ENCODE peak calls at places on chromosome 11, in six cellular contexts. K, H, F, D, L and Q are unnamed samples. For H3K4me1, the result is how much of the 10 kb centered on the place peaks cover.

GRCh38 chr11:59556883-59557205 is 45.5 kb downstream of the OR4D9 start:
- DNase-seq in K (no peak), H (peak), F (peak), D (no peak), L (no peak), Q (no peak)

GRCh38 chr11:75325713-75326438 is 25.6 kb downstream of the ARRB1 start:
- DNase-seq in K (peak), H (no peak), F (no peak), D (no peak), L (no peak), Q (peak)

GRCh38 chr11:73795925-73796632 is 8.4 kb downstream of the MRPL48 start:
- DNase-seq in K (no peak), H (peak), F (no peak), D (peak), L (no peak), Q (no peak)

GRCh38 chr11:95429376-95429907 is 198.4 kb upstream of the SESN3 start:
- DNase-seq in K (no peak), H (no peak), F (no peak), D (no peak), L (no peak), Q (no peak)

GRCh38 chr11:69230856-69231425 is 63.0 kb upstream of the MYEOV start:
- DNase-seq in K (no peak), H (no peak), F (no peak), D (no peak), L (no peak), Q (no peak)

GRCh38 chr11:8038393-8038792 is 42.6 kb upstream of the TUB start:
- DNase-seq in K (no peak), H (no peak), F (no peak), D (peak), L (no peak), Q (no peak)

GRCh38 chr11:102495161-102496042 is 35.1 kb downstream of the MMP7 start:
- DNase-seq in K (peak), H (peak), F (peak), D (peak), L (peak), Q (peak)

GRCh38 chr11:65452806-65453490 is 30.4 kb downstream of the NEAT1 start:
- DNase-seq in K (no peak), H (peak), F (no peak), D (no peak), L (no peak), Q (peak)

DNA sequence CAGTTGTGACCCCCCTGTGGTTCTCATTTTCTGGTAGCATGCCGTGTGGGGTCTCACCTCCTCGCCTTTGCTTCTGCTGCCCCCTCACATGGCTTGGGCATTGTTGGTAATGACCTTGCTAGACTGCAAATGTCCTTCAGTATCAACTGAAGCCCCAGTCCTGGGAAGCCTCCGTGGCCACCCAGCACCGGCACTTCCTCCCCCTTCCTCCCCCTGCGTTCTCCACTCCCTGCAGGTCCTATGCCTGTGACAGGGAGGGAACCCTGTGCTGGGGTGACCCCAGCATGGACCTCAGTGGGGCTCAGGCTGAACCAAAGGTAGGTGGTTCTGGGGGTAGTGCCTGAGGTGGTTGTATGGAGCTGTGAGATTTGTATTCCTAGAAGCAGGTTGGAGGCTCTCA is 5.9 kb downstream of the ST3GAL4 start:
- DNase-seq in K (no peak), H (no peak), F (no peak), D (no peak), L (no peak), Q (no peak)
- TF ChIP-seq RFX5 in K (no peak), H (no peak), F (no peak), D (no peak), L (no peak), Q (no peak)

DNA sequence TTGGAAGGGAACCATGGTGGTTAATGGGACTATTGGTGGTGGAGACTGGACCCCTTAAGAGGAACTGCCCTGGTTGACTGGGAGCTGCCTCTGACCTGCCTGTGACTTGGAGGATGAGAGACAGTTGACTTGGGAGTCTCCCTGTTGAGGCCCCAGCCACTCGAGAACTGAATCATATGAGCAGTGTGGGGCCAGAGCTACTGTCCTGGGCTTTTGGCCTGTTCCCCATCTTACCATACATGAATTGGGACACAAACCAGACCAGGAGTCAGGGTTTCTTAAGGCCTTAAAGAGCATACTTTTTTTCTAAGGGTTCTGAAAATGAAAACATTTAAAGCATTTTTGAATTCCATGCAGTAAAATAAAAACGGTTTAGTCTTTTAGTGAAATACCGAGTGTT is 92.8 kb downstream of the TEAD1 start:
- DNase-seq in K (no peak), H (no peak), F (no peak), D (no peak), L (no peak), Q (no peak)
- H3K9ac ChIP-seq in K (no peak), H (no peak), F (no peak), D (no peak), L (no peak), Q (no peak)

GRCh38 chr11:126112547-126112946 is 49.9 kb upstream of the CDON start:
- DNase-seq in K (no peak), H (peak), F (no peak), D (no peak), L (no peak), Q (no peak)

GRCh38 chr11:126113012-126113411 is 50.3 kb upstream of the CDON start:
- DNase-seq in K (no peak), H (no peak), F (no peak), D (no peak), L (no peak), Q (no peak)

GRCh38 chr11:126114486-126115252 is 52.0 kb upstream of the CDON start:
- DNase-seq in K (no peak), H (peak), F (no peak), D (no peak), L (no peak), Q (peak)

GRCh38 chr11:126113963-126114362 is 51.3 kb upstream of the CDON start:
- DNase-seq in K (no peak), H (no peak), F (no peak), D (no peak), L (no peak), Q (no peak)

DNA sequence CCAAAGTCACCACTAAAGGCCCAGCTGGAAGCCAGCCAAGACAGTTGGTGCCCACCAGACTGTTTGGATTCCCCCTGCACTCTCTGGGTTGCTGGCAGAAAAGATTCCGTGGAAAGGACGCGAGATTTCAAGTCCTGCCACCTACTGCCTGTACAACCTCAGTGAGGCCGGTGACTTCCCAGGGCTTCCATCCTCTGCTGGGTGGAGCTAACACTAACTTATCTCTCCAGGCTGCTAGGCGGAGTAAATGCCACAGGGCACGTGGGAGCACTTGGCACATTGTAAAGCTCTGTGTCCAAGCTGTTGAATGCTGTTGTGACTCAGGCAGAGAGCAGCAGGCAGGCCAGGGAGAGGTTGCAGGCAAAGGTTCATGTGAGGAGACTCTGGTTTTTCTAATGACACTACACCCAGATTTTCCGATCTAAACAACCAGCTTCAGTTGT is 50.9 kb upstream of the CDON start:
- DNase-seq in K (no peak), H (peak), F (peak), D (no peak), L (no peak), Q (peak)
- H3K4me1 ChIP-seq in K (under half), H (under half), F (half or more), D (under half), L (under half), Q (under half)

GRCh38 chr11:12017865-12018453 is 9.5 kb upstream of the DKK3 start:
- DNase-seq in K (no peak), H (no peak), F (no peak), D (no peak), L (no peak), Q (peak)

GRCh38 chr11:12020546-12020945 is 12.1 kb upstream of the DKK3 start:
- DNase-seq in K (no peak), H (no peak), F (no peak), D (no peak), L (no peak), Q (no peak)

GRCh38 chr11:12019867-12020416 is 11.5 kb upstream of the DKK3 start:
- DNase-seq in K (no peak), H (no peak), F (no peak), D (no peak), L (no peak), Q (no peak)

GRCh38 chr11:12017243-12017678 is 8.8 kb upstream of the DKK3 start:
- DNase-seq in K (no peak), H (no peak), F (no peak), D (no peak), L (no peak), Q (peak)

DNA sequence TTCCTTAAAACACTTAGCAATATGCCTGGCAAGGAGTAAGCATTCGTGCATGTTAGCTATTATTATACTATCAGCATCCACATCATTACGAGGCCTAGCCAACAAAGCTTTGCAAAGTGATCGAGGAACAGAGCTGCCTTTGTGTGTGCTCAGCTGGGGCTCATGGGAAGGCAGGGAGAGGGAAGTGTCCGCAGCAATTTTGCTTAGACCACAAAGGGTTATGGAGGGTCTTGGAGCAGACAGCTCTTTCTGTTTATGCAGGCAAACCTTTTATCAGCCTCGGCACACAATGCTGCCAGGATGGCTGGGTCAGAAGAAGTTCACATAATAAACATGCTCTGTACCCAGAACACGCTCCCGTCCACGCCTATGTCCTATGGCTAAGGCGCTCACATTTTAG is 10.9 kb upstream of the DKK3 start:
- DNase-seq in K (no peak), H (no peak), F (peak), D (no peak), L (no peak), Q (peak)
- TF ChIP-seq RFX5 in K (no peak), H (no peak), F (no peak), D (no peak), L (no peak), Q (no peak)

GRCh38 chr11:46377831-46378230 is 3.6 kb upstream of the MDK start:
- DNase-seq in K (no peak), H (no peak), F (no peak), D (no peak), L (no peak), Q (no peak)
- H3K9ac ChIP-seq in K (no peak), H (no peak), F (no peak), D (no peak), L (no peak), Q (no peak)

DNA sequence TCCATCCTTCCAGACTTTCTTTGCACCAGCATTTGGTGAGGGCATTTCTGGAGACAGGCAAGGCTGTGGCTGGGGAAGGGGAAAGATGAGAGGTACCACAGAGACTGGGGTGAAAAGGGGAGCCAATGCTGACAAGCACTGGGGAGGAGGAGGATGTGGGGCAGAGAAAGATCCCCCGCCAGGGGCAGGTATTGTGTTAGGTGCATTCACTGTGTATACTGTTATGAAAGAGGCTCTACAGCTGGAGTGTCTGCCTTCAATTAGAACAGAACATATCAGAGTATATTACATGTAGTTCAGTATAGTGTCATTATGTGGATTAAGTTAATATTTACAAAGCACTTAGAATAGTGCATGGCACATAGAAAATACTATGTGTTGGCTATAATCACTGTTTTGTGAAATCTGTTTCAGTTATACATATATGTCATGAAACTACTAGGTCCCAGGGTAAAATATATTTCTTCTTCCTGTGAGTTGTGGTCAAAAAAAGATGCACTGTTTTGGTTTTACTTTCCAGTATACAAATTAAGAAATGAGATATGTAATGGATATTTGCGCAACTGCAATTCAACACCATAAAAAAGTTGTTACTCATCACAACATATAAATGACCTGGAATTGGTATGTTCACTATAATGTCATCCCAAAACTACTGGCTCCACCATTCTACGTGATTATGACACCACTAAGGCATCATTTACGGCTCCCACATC is 8.4 kb downstream of the MSANTD2 start:
- DNase-seq in K (no peak), H (no peak), F (no peak), D (no peak), L (no peak), Q (peak)
- H3K4me1 ChIP-seq in K (under half), H (under half), F (under half), D (under half), L (under half), Q (under half)

DNA sequence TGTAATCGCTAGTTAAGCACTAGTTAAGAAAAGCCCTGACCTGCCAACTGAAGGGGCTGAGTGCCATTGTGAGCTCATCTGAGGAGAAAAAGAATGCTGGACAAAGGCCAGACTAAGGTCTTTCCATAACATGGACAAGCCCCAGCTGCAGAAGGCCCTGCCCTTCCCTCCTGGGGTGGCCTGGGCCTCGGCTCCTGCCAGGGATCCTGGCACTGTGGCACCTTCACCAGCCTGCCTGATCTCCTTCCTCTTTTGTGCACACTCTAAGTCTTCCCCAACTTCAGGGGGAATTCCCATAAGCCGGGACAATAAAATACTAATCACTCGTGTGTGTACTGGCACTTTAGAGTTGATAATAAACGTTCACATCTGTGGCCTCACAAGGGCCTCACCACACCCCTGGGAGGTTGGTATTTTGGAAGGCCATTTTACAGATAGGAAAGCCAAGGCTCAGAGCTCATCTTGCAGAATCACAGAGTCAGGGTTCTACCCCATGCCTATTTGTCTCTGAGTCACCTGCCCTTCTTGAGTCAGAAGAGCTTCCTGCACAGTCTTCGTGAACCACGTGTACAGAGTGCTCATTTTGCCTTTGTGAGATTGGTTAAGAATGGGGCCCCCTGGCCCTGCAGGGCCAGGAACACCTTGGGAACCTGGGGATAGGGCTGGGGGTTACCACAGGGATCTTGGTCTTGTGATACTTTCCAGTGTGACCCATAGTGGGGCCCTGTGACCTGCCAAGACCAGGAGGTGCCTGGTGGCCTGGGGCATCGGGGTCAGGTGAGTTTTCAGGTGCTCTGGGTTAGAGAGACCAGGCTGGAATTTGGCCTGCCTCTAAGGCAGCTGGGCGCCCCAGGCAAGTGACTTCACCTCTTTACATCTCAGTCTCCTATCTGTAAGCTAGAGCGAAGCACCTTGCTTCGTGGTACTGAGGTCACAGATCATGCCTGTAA is 9.6 kb downstream of the TMPRSS13 start:
- DNase-seq in K (no peak), H (no peak), F (no peak), D (no peak), L (no peak), Q (no peak)
- TF ChIP-seq RFX5 in K (no peak), H (no peak), F (no peak), D (no peak), L (no peak), Q (no peak)

GRCh38 chr11:117096973-117097566 is 1.2 kb downstream of the SIK3 start:
- DNase-seq in K (no peak), H (no peak), F (no peak), D (no peak), L (no peak), Q (no peak)

GRCh38 chr11:117094776-117095175 is 3.5 kb downstream of the SIK3 start:
- DNase-seq in K (no peak), H (no peak), F (no peak), D (no peak), L (no peak), Q (peak)

GRCh38 chr11:117097567-117098268 is 510 bp downstream of the SIK3 start:
- DNase-seq in K (peak), H (peak), F (no peak), D (peak), L (no peak), Q (no peak)

GRCh38 chr11:117095301-117096139 is 2.7 kb downstream of the SIK3 start:
- DNase-seq in K (no peak), H (no peak), F (peak), D (no peak), L (no peak), Q (peak)

GRCh38 chr11:117096140-117096972 is 1.9 kb downstream of the SIK3 start:
- DNase-seq in K (no peak), H (peak), F (peak), D (peak), L (peak), Q (no peak)
- H3K9ac ChIP-seq in K (peak), H (no peak), F (peak), D (no peak), L (peak), Q (peak)

GRCh38 chr11:128620306-128621175 is 33.2 kb upstream of the ETS1 start:
- DNase-seq in K (peak), H (no peak), F (no peak), D (no peak), L (no peak), Q (peak)
- H3K4me1 ChIP-seq in K (under half), H (under half), F (under half), D (under half), L (under half), Q (under half)